ENCODE peak calls at places on chromosome 21, in eight cellular contexts. A, L, C, O, I, V, E and Y are unnamed samples. For H3K4me1, the result is how much of the 10 kb centered on the place peaks cover.

GRCh38 chr21:14541840-14542495 is 4.1 kb downstream of the SAMSN1 start:
- ATAC-seq in L (no peak), E (no peak), O (no peak), I (no peak), A (peak), V (peak), C (no peak), Y (no peak)

GRCh38 chr21:45556645-45557601 is 14.7 kb upstream of the SLC19A1 start:
- ATAC-seq in I (no peak), L (no peak), A (no peak), V (no peak), C (no peak), O (peak), E (no peak), Y (no peak)

GRCh38 chr21:17781524-17781923 is 37.6 kb downstream of the C21orf91 start:
- ATAC-seq in A (no peak), L (no peak), O (no peak), V (no peak), E (no peak), C (no peak), I (no peak), Y (no peak)

GRCh38 chr21:29224006-29224405 is 74.7 kb upstream of the BACH1 start:
- ATAC-seq in E (no peak), A (no peak), L (no peak), I (no peak), C (no peak), V (peak), O (no peak), Y (no peak)

GRCh38 chr21:34298797-34299539 is 64.8 kb upstream of the KCNE2 start:
- ATAC-seq in C (peak), V (no peak), L (no peak), A (no peak), E (no peak), O (no peak), I (no peak), Y (no peak)

GRCh38 chr21:34845521-34846213 is 176.9 kb downstream of the CLIC6 start:
- ATAC-seq in O (peak), A (peak), I (peak), E (no peak), C (no peak), L (peak), V (peak), Y (no peak)

GRCh38 chr21:15893902-15894301 is 164.1 kb downstream of the USP25 start:
- ATAC-seq in C (peak), A (peak), E (no peak), I (no peak), L (no peak), O (peak), V (no peak), Y (no peak)

GRCh38 chr21:34922487-34922886 is 126.6 kb downstream of the RUNX1 start:
- ATAC-seq in E (no peak), O (no peak), I (no peak), C (no peak), L (no peak), V (no peak), A (no peak), Y (no peak)

GRCh38 chr21:20424943-20425342 is 573.3 kb upstream of the NCAM2 start:
- ATAC-seq in E (no peak), O (no peak), I (no peak), L (no peak), A (peak), V (no peak), C (no peak), Y (no peak)

GRCh38 chr21:25572895-25573310 is 34.4 kb downstream of the MRPL39 start:
- ATAC-seq in E (peak), A (no peak), C (no peak), I (no peak), V (peak), O (no peak), L (no peak), Y (no peak)

GRCh38 chr21:36070999-36071398 is 1.2 kb downstream of the CBR1 start:
- ATAC-seq in V (no peak), I (no peak), C (no peak), A (no peak), L (no peak), E (no peak), O (no peak), Y (no peak)

GRCh38 chr21:36073181-36073580 is 3.4 kb downstream of the CBR1 start:
- ATAC-seq in V (no peak), I (no peak), O (peak), A (no peak), C (peak), L (no peak), E (no peak), Y (no peak)

GRCh38 chr21:36068748-36069398 is 951 bp upstream of the CBR1 start:
- ATAC-seq in A (no peak), L (no peak), C (no peak), V (no peak), O (no peak), I (no peak), E (no peak), Y (no peak)

GRCh38 chr21:36072453-36073167 is 2.8 kb downstream of the CBR1 start:
- ATAC-seq in L (no peak), O (no peak), E (no peak), C (no peak), V (no peak), I (no peak), A (no peak), Y (no peak)

GRCh38 chr21:36069713-36070573 is at the start of gene CBR1:
- ATAC-seq in L (peak), O (peak), E (peak), A (peak), C (peak), I (peak), V (peak), Y (peak)
- TF ChIP-seq POLR2A in L (peak), O (peak), E (peak), A (peak), C (peak), I (no peak), V (peak), Y (peak)

DNA sequence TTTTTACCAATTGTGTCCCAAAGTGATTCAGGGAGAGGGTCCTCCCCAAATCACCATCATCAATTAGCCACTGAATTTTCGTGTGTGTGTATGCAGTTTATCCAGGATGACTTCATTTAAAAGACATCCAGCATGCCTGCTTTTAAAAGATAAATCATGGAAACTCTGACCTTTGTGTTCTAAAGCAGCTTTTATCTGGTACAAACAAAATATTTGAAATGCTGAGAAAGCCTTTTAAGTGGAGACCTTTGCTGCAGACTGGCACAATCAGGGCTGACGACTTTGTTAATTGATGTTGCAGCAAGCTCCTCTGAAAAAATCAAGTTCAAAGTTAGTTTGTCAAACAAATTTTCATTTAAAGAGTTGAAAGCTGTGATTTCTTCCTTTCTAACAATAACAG is 104.7 kb downstream of the PCP4 start:
- ATAC-seq in L (no peak), C (no peak), I (no peak), V (no peak), E (no peak), O (no peak), A (no peak), Y (no peak)
- H3K4me1 ChIP-seq in L (under half), C (under half), I (under half), V (under half), E (under half), O (under half), A (under half), Y (under half)

GRCh38 chr21:42878993-42879787 is at the start of gene WDR4:
- ATAC-seq in L (peak), E (peak), I (peak), O (peak), A (peak), C (peak), V (peak), Y (peak)
- TF ChIP-seq POLR2A in L (peak), E (peak), I (no peak), O (peak), A (peak), C (peak), V (peak), Y (peak)

GRCh38 chr21:26949830-26950229 is 17.1 kb downstream of the ADAMTS5 start:
- ATAC-seq in C (no peak), L (no peak), I (no peak), A (no peak), V (no peak), E (no peak), O (no peak), Y (no peak)

GRCh38 chr21:26943916-26944315 is 23.0 kb downstream of the ADAMTS5 start:
- ATAC-seq in O (no peak), C (no peak), A (no peak), L (no peak), E (no peak), V (no peak), I (no peak), Y (no peak)

GRCh38 chr21:26946744-26947446 is 20.0 kb downstream of the ADAMTS5 start:
- ATAC-seq in O (no peak), C (no peak), V (no peak), A (no peak), E (no peak), I (no peak), L (no peak), Y (peak)

GRCh38 chr21:26948194-26948593 is 18.7 kb downstream of the ADAMTS5 start:
- ATAC-seq in I (peak), A (no peak), V (no peak), O (peak), L (no peak), E (no peak), C (no peak), Y (peak)

DNA sequence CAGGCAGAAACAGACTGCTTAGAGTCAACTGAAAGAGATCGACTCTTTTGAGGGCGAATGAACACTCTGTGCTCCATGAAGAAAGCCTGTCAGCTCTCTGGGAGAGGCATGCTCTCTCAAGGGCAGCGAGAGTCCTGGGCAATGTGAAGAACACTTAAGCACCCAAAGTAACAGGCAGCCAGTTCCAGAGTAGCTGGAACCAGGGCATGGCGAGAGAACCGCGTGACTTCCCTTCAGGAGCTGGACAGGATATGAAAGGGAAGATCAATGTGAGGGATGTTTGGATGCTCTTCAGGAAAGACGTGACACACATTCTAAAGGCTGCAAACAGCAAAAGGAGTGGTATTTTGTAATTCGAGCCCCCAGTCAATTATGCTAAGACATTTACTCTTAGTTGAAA is 21.0 kb downstream of the ADAMTS5 start:
- ATAC-seq in I (peak), C (no peak), O (peak), A (no peak), L (no peak), E (no peak), V (no peak), Y (peak)
- H3K4me1 ChIP-seq in I (under half), C (under half), O (under half), A (under half), L (under half), E (under half), V (under half), Y (under half)

DNA sequence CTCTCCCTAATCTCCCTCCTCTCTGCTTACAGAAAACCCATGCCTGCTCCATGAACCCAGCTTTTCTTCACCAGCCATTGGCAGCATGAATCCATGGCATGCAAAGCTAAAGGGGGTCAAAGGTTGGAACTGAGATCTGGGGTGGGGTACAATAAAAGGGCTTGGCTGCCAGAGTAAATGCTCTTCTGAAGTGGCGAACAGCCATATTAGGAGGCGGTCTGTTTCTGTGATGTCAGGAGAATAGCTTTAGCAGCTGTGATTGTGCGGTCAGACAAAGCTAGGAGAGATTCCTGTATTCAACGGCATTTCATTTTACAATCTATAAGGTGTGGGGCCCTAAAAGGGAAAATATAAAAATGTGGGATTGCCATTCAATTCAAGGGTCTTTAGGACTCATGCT is 71.7 kb upstream of the TMPRSS2 start:
- ATAC-seq in V (no peak), O (no peak), I (no peak), L (no peak), C (no peak), A (no peak), E (no peak), Y (no peak)
- TF ChIP-seq POLR2A in V (no peak), O (no peak), I (no peak), L (no peak), C (no peak), A (no peak), E (no peak), Y (no peak)

GRCh38 chr21:43278766-43279577 is 110.2 kb downstream of the CRYAA start:
- ATAC-seq in O (no peak), C (no peak), A (no peak), I (no peak), E (no peak), L (no peak), V (no peak), Y (no peak)

GRCh38 chr21:43278359-43278758 is 109.6 kb downstream of the CRYAA start:
- ATAC-seq in I (peak), A (no peak), E (no peak), L (no peak), O (no peak), V (no peak), C (no peak), Y (no peak)

GRCh38 chr21:43280949-43281633 is 112.3 kb downstream of the CRYAA start:
- ATAC-seq in L (peak), O (no peak), A (no peak), V (peak), E (no peak), C (no peak), I (no peak), Y (no peak)

GRCh38 chr21:43277481-43278351 is 108.9 kb downstream of the CRYAA start:
- ATAC-seq in O (no peak), I (peak), V (no peak), C (peak), E (no peak), A (peak), L (no peak), Y (peak)

DNA sequence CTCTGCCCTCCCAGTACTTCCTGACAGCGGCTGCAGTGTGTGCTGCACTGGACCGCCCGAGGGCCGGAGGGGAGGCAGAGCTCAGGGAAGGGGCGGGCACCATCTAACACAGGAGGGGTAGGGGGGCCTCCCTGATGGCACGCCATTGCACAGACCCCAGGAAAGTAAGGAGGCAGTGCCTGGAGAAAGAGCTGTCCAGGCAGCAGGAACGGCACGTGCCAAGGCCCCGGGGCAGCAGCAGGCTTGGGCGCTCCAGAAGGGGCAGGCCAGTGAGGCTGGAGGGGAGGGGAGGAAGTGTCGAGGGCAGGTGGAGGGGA is 110.7 kb downstream of the CRYAA start:
- ATAC-seq in C (no peak), I (no peak), L (no peak), E (no peak), O (no peak), V (no peak), A (no peak), Y (no peak)
- H3K4me1 ChIP-seq in C (half or more), I (under half), L (under half), E (under half), O (under half), V (under half), A (under half), Y (under half)

GRCh38 chr21:31903896-31904295 is 31.1 kb downstream of the HUNK start:
- ATAC-seq in L (no peak), E (no peak), A (no peak), C (no peak), V (no peak), O (no peak), I (no peak), Y (no peak)

GRCh38 chr21:31900121-31900895 is 27.5 kb downstream of the HUNK start:
- ATAC-seq in E (peak), V (no peak), I (no peak), C (peak), O (peak), L (peak), A (no peak), Y (no peak)

GRCh38 chr21:31905444-31906400 is 32.9 kb downstream of the HUNK start:
- ATAC-seq in C (no peak), O (no peak), L (no peak), V (no peak), A (no peak), E (no peak), I (no peak), Y (no peak)

GRCh38 chr21:31901342-31901741 is 28.5 kb downstream of the HUNK start:
- ATAC-seq in O (peak), I (no peak), L (no peak), A (no peak), C (peak), E (peak), V (no peak), Y (no peak)

DNA sequence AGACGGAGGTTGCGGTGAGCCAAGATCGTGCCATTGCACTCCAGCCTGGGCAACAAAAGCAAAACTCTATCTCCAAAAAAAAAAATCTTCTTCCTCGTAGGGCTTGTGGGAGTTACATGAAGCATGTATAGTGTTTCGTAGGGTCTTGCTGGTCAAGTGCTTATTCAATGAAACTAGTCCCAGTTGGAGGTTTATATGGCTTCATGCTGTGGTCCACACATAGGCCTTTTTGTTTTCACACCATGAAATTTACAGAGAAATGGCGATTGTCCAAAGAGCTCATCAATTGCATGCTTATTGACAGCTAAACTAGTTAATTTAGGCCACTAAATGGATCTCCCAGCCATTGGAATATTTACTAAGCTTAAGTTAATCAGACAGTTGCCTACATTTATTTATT is 29.6 kb downstream of the HUNK start:
- ATAC-seq in E (no peak), I (no peak), V (no peak), C (no peak), O (no peak), L (no peak), A (no peak), Y (no peak)
- TF ChIP-seq POLR2A in E (no peak), I (no peak), V (no peak), C (no peak), O (no peak), L (no peak), A (no peak), Y (no peak)

DNA sequence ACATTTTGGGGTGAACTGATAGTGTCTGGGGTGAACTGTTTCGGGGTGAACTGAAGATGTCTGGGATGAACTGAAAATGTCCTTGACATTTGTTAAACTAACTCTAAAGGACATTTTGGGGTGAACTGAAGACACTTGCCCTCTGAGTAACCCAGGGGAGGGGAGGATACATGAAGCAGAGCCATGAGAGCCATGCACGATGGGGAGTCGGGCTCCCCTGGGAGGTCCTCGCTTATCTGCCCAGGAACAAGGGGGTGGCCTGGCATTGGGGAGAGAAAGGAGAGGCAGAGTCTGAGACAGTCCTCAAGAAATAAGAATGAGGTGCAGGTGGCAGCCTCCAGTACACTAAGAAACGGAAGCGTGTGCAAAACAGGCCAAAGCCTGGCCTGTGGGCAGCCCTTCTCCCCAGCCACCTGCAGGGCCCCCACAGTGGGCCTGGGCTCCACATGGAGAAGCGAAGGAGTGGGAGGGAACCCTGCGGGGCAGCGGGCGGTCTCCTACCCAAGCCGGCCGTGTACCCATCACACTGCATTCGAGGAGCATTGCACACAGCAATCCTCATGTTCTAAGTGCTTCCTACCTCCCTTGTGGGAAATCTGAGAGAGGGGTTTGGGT is 24.2 kb downstream of the RSPH1 start:
- ATAC-seq in O (no peak), A (no peak), E (no peak), C (no peak), I (no peak), L (no peak), V (no peak), Y (no peak)
- H3K4me1 ChIP-seq in O (under half), A (under half), E (under half), C (under half), I (under half), L (under half), V (half or more), Y (under half)